ENCODE peak calls at places on chromosomes 2 and 18, in eight cellular contexts. N is activated naive CD8-positive, alpha-beta T cell treated with anti-CD3 and anti-CD28 coated beads, Interleukin-2, amount 50 U/mL, for 24 hours; L is non-pigmented ciliary epithelial cell; B is neural crest cell; A is neuronal stem cell; C is EH; J is GOT3; U is cardiac muscle cell. G is an unnamed sample.

GRCh38 chr2:143083636-143084035 is 45.6 kb upstream of the ARHGAP15 start:
- DNase-seq in N (no peak), L (peak), B (no peak), A (no peak), C (peak), J (no peak), U (no peak), G (peak)

GRCh38 chr2:222057249-222058073 is 241.3 kb downstream of the PAX3 start:
- DNase-seq in N (no peak), L (no peak), B (no peak), A (no peak), C (peak), J (no peak), U (peak), G (no peak)

GRCh38 chr2:221405521-221405920 is 166.6 kb downstream of the EPHA4 start:
- DNase-seq in N (no peak), L (no peak), B (no peak), A (no peak), C (no peak), J (no peak), U (no peak), G (no peak)

GRCh38 chr2:55010149-55010591 is 40.1 kb downstream of the RTN4 start:
- DNase-seq in N (no peak), L (no peak), B (no peak), A (no peak), C (peak), J (no peak), U (no peak), G (peak)

GRCh38 chr2:38935568-38936172 is 46.0 kb downstream of the ARHGEF33 start:
- DNase-seq in N (no peak), L (no peak), B (no peak), A (no peak), C (peak), J (no peak), U (no peak), G (peak)

GRCh38 chr18:43596106-43596712 is 318.9 kb upstream of the SYT4 start:
- DNase-seq in N (no peak), L (no peak), B (no peak), A (peak), C (peak), J (no peak), U (peak), G (peak)

GRCh38 chr2:9307505-9307904 is 100.9 kb downstream of the ASAP2 start:
- DNase-seq in N (no peak), L (no peak), B (no peak), A (no peak), C (no peak), J (no peak), U (no peak), G (no peak)

GRCh38 chr18:50700245-50701165 is 119.3 kb downstream of the MRO start:
- DNase-seq in N (no peak), L (no peak), B (no peak), A (no peak), C (no peak), J (no peak), U (no peak), G (no peak)

GRCh38 chr2:215505044-215505786 is 69.3 kb upstream of the FN1 start:
- DNase-seq in N (no peak), L (peak), B (no peak), A (no peak), C (peak), J (no peak), U (no peak), G (peak)

GRCh38 chr2:16005819-16006536 is 65.6 kb downstream of the MYCN start:
- DNase-seq in N (no peak), L (no peak), B (no peak), A (no peak), C (no peak), J (no peak), U (no peak), G (no peak)

GRCh38 chr2:45699032-45699658 is 47.7 kb downstream of the PRKCE start:
- DNase-seq in N (peak), L (peak), B (no peak), A (no peak), C (peak), J (no peak), U (no peak), G (peak)

GRCh38 chr2:96918092-96918753 is 48.3 kb upstream of the SEMA4C start:
- DNase-seq in N (no peak), L (no peak), B (no peak), A (no peak), C (no peak), J (no peak), U (no peak), G (no peak)

GRCh38 chr2:104826016-104826415 is 27.9 kb upstream of the POU3F3 start:
- DNase-seq in N (no peak), L (no peak), B (no peak), A (no peak), C (no peak), J (no peak), U (no peak), G (no peak)

GRCh38 chr18:44699571-44700261 is 19.0 kb downstream of the SETBP1 start:
- DNase-seq in N (no peak), L (no peak), B (no peak), A (no peak), C (no peak), J (no peak), U (no peak), G (no peak)

GRCh38 chr2:148162860-148163259 is 142.0 kb downstream of the MBD5 start:
- DNase-seq in N (no peak), L (no peak), B (no peak), A (no peak), C (no peak), J (no peak), U (no peak), G (no peak)

GRCh38 chr2:188937228-188938220 is 36.6 kb upstream of the COL3A1 start:
- DNase-seq in N (no peak), L (peak), B (no peak), A (no peak), C (peak), J (no peak), U (no peak), G (peak)

GRCh38 chr2:129457277-129457818 is 522.1 kb upstream of the RAB6C start:
- DNase-seq in N (no peak), L (no peak), B (no peak), A (no peak), C (no peak), J (no peak), U (no peak), G (no peak)

GRCh38 chr18:10271481-10271880 is 183.0 kb upstream of the APCDD1 start:
- DNase-seq in N (no peak), L (no peak), B (no peak), A (no peak), C (peak), J (no peak), U (no peak), G (peak)

GRCh38 chr2:42128731-42129486 is 40.2 kb upstream of the EML4 start:
- DNase-seq in N (no peak), L (no peak), B (no peak), A (no peak), C (peak), J (no peak), U (no peak), G (peak)

GRCh38 chr2:14114275-14114674 is 518.2 kb upstream of the LRATD1 start:
- DNase-seq in N (no peak), L (no peak), B (no peak), A (no peak), C (no peak), J (no peak), U (no peak), G (no peak)

GRCh38 chr2:25305809-25306208 is 35.9 kb downstream of the DNMT3A start:
- DNase-seq in N (no peak), L (no peak), B (no peak), A (no peak), C (no peak), J (no peak), U (no peak), G (no peak)

GRCh38 chr2:64101141-64101591 is 43.1 kb downstream of the PELI1 start:
- DNase-seq in N (no peak), L (no peak), B (no peak), A (no peak), C (peak), J (no peak), U (no peak), G (peak)

GRCh38 chr2:161576421-161576820 is 47.8 kb upstream of the SLC4A10 start:
- DNase-seq in N (no peak), L (no peak), B (no peak), A (no peak), C (peak), J (no peak), U (no peak), G (no peak)

GRCh38 chr2:235958631-235959395 is 209.4 kb downstream of the GBX2 start:
- DNase-seq in N (no peak), L (no peak), B (no peak), A (no peak), C (no peak), J (no peak), U (no peak), G (no peak)

GRCh38 chr2:223725494-223725893 is 111.9 kb downstream of the AP1S3 start:
- DNase-seq in N (no peak), L (peak), B (peak), A (peak), C (peak), J (peak), U (peak), G (peak)

GRCh38 chr2:208269091-208269490 is 3.0 kb downstream of the PIKFYVE start:
- DNase-seq in N (no peak), L (no peak), B (no peak), A (no peak), C (no peak), J (no peak), U (no peak), G (no peak)

GRCh38 chr2:182894174-182894573 is 27.7 kb upstream of the FRZB start:
- DNase-seq in N (no peak), L (no peak), B (no peak), A (no peak), C (peak), J (no peak), U (no peak), G (peak)

GRCh38 chr2:9769171-9770005 is 73.9 kb upstream of the TAF1B start:
- DNase-seq in N (peak), L (no peak), B (no peak), A (no peak), C (no peak), J (no peak), U (no peak), G (peak)

GRCh38 chr2:36044389-36044788 is 311.2 kb upstream of the CRIM1 start:
- DNase-seq in N (no peak), L (no peak), B (no peak), A (no peak), C (no peak), J (no peak), U (no peak), G (no peak)

GRCh38 chr18:29749699-29750098 is 1292.8 kb downstream of the DSC3 start:
- DNase-seq in N (no peak), L (no peak), B (no peak), A (no peak), C (peak), J (no peak), U (no peak), G (peak)

G was measured in IMR-90.